ENCODE peak calls at places on chromosome 16, in ten cellular contexts. P is A549, V is ovary, K is SK-N-SH, A is K562, E is sigmoid colon, Z is transverse colon, L is stomach, N is HepG2, H is esophagus muscularis mucosa. B is an unnamed sample.

GRCh38 chr16:30526823-30527634 is 663 bp upstream of the ZNF768 start:
- DNase-seq in P (peak; percentile 97), V (peak; percentile 99), K (peak; percentile 97), A (peak; percentile 97), E (peak; percentile 99), Z (peak; percentile 99), L (peak; percentile 99), N (peak; percentile 97), H (peak; percentile 98), B (peak; percentile 98)

GRCh38 chr16:88454315-88455057 is 1.4 kb downstream of the ZFPM1 start:
- DNase-seq in P (peak; percentile 60), V (peak; percentile 54), K (peak; percentile 72), A (no peak), E (no peak), Z (peak; percentile 64), L (peak; percentile 56), N (no peak), H (no peak), B (no peak)

GRCh38 chr16:71626858-71627213 is 852 bp downstream of the MARVELD3 start:
- DNase-seq in P (peak; percentile 45), V (peak; percentile 31), K (no peak), A (peak; percentile 33), E (no peak), Z (peak; percentile 91), L (peak; percentile 36), N (no peak), H (no peak), B (no peak)

GRCh38 chr16:5042574-5043171 is 8.9 kb upstream of the NAGPA start:
- DNase-seq in P (no peak), V (no peak), K (no peak), A (no peak), E (no peak), Z (no peak), L (no peak), N (peak; percentile 73), H (no peak), B (no peak)

GRCh38 chr16:64615647-64616280 is 506.1 kb downstream of the CDH11 start:
- DNase-seq in P (no peak), V (no peak), K (no peak), A (no peak), E (no peak), Z (no peak), L (no peak), N (no peak), H (no peak), B (no peak)

GRCh38 chr16:89845417-89845816 is 17.1 kb downstream of the SPIRE2 start:
- DNase-seq in P (no peak), V (no peak), K (no peak), A (no peak), E (no peak), Z (peak; percentile 28), L (no peak), N (no peak), H (no peak), B (no peak)

GRCh38 chr16:12225816-12226480 is 249.4 kb downstream of the SNX29 start:
- DNase-seq in P (no peak), V (no peak), K (no peak), A (no peak), E (no peak), Z (no peak), L (no peak), N (no peak), H (no peak), B (no peak)

GRCh38 chr16:66899310-66899944 is 19.1 kb downstream of the PDP2 start:
- DNase-seq in P (no peak), V (peak; percentile 62), K (peak; percentile 18), A (no peak), E (no peak), Z (no peak), L (no peak), N (no peak), H (no peak), B (no peak)

GRCh38 chr16:82991941-82992675 is 365.3 kb downstream of the CDH13 start:
- DNase-seq in P (no peak), V (no peak), K (no peak), A (no peak), E (no peak), Z (no peak), L (no peak), N (no peak), H (no peak), B (no peak)

GRCh38 chr16:86566601-86566965 is at the start of gene FOXC2:
- DNase-seq in P (peak; percentile 49), V (peak; percentile 67), K (peak; percentile 75), A (peak; percentile 46), E (peak; percentile 80), Z (peak; percentile 54), L (peak; percentile 54), N (no peak), H (no peak), B (peak; percentile 89)

GRCh38 chr16:86569843-86570447 is 3.3 kb downstream of the FOXC2 start:
- DNase-seq in P (no peak), V (no peak), K (no peak), A (no peak), E (no peak), Z (no peak), L (no peak), N (no peak), H (no peak), B (no peak)

GRCh38 chr16:86568677-86569623 is 2.3 kb downstream of the FOXC2 start:
- DNase-seq in P (no peak), V (no peak), K (no peak), A (no peak), E (no peak), Z (no peak), L (no peak), N (no peak), H (no peak), B (no peak)

GRCh38 chr16:86566966-86567700 is 504 bp downstream of the FOXC2 start:
- DNase-seq in P (no peak), V (no peak), K (no peak), A (no peak), E (no peak), Z (no peak), L (no peak), N (no peak), H (no peak), B (no peak)

DNA sequence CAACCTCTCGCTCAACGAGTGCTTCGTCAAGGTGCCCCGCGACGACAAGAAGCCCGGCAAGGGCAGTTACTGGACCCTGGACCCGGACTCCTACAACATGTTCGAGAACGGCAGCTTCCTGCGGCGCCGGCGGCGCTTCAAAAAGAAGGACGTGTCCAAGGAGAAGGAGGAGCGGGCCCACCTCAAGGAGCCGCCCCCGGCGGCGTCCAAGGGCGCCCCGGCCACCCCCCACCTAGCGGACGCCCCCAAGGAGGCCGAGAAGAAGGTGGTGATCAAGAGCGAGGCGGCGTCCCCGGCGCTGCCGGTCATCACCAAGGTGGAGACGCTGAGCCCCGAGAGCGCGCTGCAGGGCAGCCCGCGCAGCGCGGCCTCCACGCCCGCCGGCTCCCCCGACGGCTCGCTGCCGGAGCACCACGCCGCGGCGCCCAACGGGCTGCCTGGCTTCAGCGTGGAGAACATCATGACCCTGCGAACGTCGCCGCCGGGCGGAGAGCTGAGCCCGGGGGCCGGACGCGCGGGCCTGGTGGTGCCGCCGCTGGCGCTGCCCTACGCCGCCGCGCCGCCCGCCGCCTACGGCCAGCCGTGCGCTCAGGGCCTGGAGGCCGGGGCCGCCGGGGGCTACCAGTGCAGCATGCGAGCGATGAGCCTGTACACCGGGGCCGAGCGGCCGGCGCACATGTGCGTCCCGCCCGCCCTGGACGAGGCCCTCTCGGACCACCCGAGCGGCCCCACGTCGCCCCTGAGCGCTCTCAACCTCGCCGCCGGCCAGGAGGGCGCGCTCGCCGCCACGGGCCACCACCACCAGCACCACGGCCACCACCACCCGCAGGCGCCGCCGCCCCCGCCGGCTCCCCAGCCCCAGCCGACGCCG is 1.3 kb downstream of the FOXC2 start:
- DNase-seq in P (no peak), V (no peak), K (no peak), A (no peak), E (no peak), Z (no peak), L (no peak), N (no peak), H (no peak), B (no peak)
- TF ChIP-seq CTCF in P (peak; percentile 15), V (no peak), K (no peak), A (no peak), E (no peak), Z (no peak), L (no peak), N (no peak), H (no peak), B (no peak)

GRCh38 chr16:24577167-24577566 is 37.8 kb downstream of the RBBP6 start:
- DNase-seq in P (no peak), V (no peak), K (no peak), A (no peak), E (no peak), Z (no peak), L (no peak), N (no peak), H (no peak), B (no peak)

GRCh38 chr16:24573141-24573540 is 33.8 kb downstream of the RBBP6 start:
- DNase-seq in P (no peak), V (no peak), K (no peak), A (no peak), E (no peak), Z (no peak), L (no peak), N (no peak), H (no peak), B (no peak)

GRCh38 chr16:24568392-24568791 is 29.0 kb downstream of the RBBP6 start:
- DNase-seq in P (no peak), V (no peak), K (peak; percentile 25), A (no peak), E (no peak), Z (no peak), L (no peak), N (no peak), H (no peak), B (no peak)

GRCh38 chr16:24572069-24572468 is 32.7 kb downstream of the RBBP6 start:
- DNase-seq in P (no peak), V (no peak), K (no peak), A (no peak), E (no peak), Z (no peak), L (no peak), N (no peak), H (no peak), B (no peak)
- H3K9me3 ChIP-seq in P (no peaks in the 10 kb centered on the region), V (no peaks in the 10 kb centered on the region), K (no peaks in the 10 kb centered on the region), A (peaks cover 3% of the 10 kb centered on the region), E (no peaks in the 10 kb centered on the region), Z (no peaks in the 10 kb centered on the region), L (no peaks in the 10 kb centered on the region), N (no peaks in the 10 kb centered on the region), H (no peaks in the 10 kb centered on the region), B (no peaks in the 10 kb centered on the region)

GRCh38 chr16:79834720-79835119 is 234.2 kb upstream of the MAF start:
- DNase-seq in P (no peak), V (no peak), K (no peak), A (no peak), E (no peak), Z (no peak), L (no peak), N (no peak), H (no peak), B (no peak)
- TF ChIP-seq EP300 in P (no peak), V (no peak), K (no peak), A (no peak), E (no peak), Z (no peak), L (no peak), N (no peak), H (no peak), B (no peak)

DNA sequence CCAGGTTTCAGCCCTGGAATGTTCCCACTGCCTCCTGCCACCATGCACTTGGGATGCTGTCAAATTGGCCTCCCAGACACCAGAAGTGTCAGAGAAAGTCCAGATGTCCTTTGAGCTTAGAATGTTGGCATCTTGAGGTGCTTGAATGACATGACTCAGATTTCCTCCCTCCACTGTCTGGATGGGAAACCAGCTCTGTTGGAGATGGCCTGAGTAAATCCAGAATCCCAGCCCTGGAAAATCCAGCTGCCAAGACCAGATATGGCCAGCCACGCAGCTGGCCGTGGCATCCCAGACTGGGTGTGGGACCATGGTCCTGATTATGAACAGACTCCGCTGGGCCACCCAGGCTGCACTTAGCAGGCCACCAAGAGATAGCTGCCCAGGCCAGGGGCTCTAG is 57.0 kb upstream of the CLEC3A start:
- DNase-seq in P (no peak), V (no peak), K (no peak), A (no peak), E (no peak), Z (no peak), L (no peak), N (no peak), H (no peak), B (no peak)
- TF ChIP-seq CTCF in P (no peak), V (no peak), K (no peak), A (no peak), E (no peak), Z (no peak), L (no peak), N (no peak), H (no peak), B (no peak)

B was measured in tibial nerve.